ENCODE peak calls at places on chromosomes 16 and 17, in nine cellular contexts. One of them, this sample, is unnamed.

GRCh38 chr16:73846292-73846849 is 450.2 kb upstream of the PSMD7 start:
- DNase-seq in H4: no peak
- DNase-seq in fibroblast of pulmonary artery: no peak
- DNase-seq in choroid plexus epithelial cell: no peak
- DNase-seq in hypothalamus: peak
- DNase-seq in cortex of kidney: no peak
- DNase-seq in A172: no peak
- DNase-seq in NCI-H2029 treated with DMSO at 0.1 percent for 48 hours: no peak
- DNase-seq in activated naive CD8-positive, alpha-beta T cell treated with anti-CD3 and anti-CD28 coated beads for 36 hours: no peak
- DNase-seq in this sample: no peak

GRCh38 chr16:85652431-85653221 is 36.1 kb downstream of the GINS2 start:
- DNase-seq in cortex of kidney: no peak
- DNase-seq in A172: no peak
- DNase-seq in NCI-H2029 treated with DMSO at 0.1 percent for 48 hours: peak
- DNase-seq in hypothalamus: peak
- DNase-seq in fibroblast of pulmonary artery: peak
- DNase-seq in H4: no peak
- DNase-seq in activated naive CD8-positive, alpha-beta T cell treated with anti-CD3 and anti-CD28 coated beads for 36 hours: peak
- DNase-seq in choroid plexus epithelial cell: peak
- DNase-seq in this sample: no peak

GRCh38 chr17:43832976-43833829 is at the start of gene MPP3:
- DNase-seq in cortex of kidney: no peak
- DNase-seq in activated naive CD8-positive, alpha-beta T cell treated with anti-CD3 and anti-CD28 coated beads for 36 hours: peak
- DNase-seq in H4: peak
- DNase-seq in choroid plexus epithelial cell: peak
- DNase-seq in A172: peak
- DNase-seq in NCI-H2029 treated with DMSO at 0.1 percent for 48 hours: no peak
- DNase-seq in fibroblast of pulmonary artery: peak
- DNase-seq in hypothalamus: peak
- DNase-seq in this sample: peak

GRCh38 chr16:68088130-68088972 is 3.2 kb downstream of the NFATC3 start:
- DNase-seq in activated naive CD8-positive, alpha-beta T cell treated with anti-CD3 and anti-CD28 coated beads for 36 hours: no peak
- DNase-seq in fibroblast of pulmonary artery: no peak
- DNase-seq in cortex of kidney: no peak
- DNase-seq in hypothalamus: no peak
- DNase-seq in H4: no peak
- DNase-seq in A172: no peak
- DNase-seq in NCI-H2029 treated with DMSO at 0.1 percent for 48 hours: no peak
- DNase-seq in choroid plexus epithelial cell: no peak
- DNase-seq in this sample: no peak

GRCh38 chr17:72539981-72540897 is 419.4 kb downstream of the SOX9 start:
- DNase-seq in hypothalamus: peak
- DNase-seq in activated naive CD8-positive, alpha-beta T cell treated with anti-CD3 and anti-CD28 coated beads for 36 hours: peak
- DNase-seq in H4: peak
- DNase-seq in NCI-H2029 treated with DMSO at 0.1 percent for 48 hours: peak
- DNase-seq in A172: peak
- DNase-seq in cortex of kidney: peak
- DNase-seq in fibroblast of pulmonary artery: peak
- DNase-seq in choroid plexus epithelial cell: peak
- DNase-seq in this sample: peak

GRCh38 chr16:50381679-50382440 is 13.1 kb upstream of the BRD7 start:
- DNase-seq in A172: no peak
- DNase-seq in activated naive CD8-positive, alpha-beta T cell treated with anti-CD3 and anti-CD28 coated beads for 36 hours: no peak
- DNase-seq in H4: no peak
- DNase-seq in choroid plexus epithelial cell: no peak
- DNase-seq in NCI-H2029 treated with DMSO at 0.1 percent for 48 hours: no peak
- DNase-seq in cortex of kidney: no peak
- DNase-seq in fibroblast of pulmonary artery: no peak
- DNase-seq in hypothalamus: no peak
- DNase-seq in this sample: no peak

GRCh38 chr17:1323336-1323735 is 43.9 kb downstream of the TRARG1 start:
- DNase-seq in fibroblast of pulmonary artery: peak
- DNase-seq in cortex of kidney: no peak
- DNase-seq in activated naive CD8-positive, alpha-beta T cell treated with anti-CD3 and anti-CD28 coated beads for 36 hours: no peak
- DNase-seq in choroid plexus epithelial cell: peak
- DNase-seq in hypothalamus: no peak
- DNase-seq in A172: no peak
- DNase-seq in H4: no peak
- DNase-seq in NCI-H2029 treated with DMSO at 0.1 percent for 48 hours: no peak
- DNase-seq in this sample: no peak

GRCh38 chr17:43784628-43785101 is 4.4 kb downstream of the CFAP97D1 start:
- DNase-seq in cortex of kidney: no peak
- DNase-seq in H4: no peak
- DNase-seq in choroid plexus epithelial cell: peak
- DNase-seq in A172: peak
- DNase-seq in activated naive CD8-positive, alpha-beta T cell treated with anti-CD3 and anti-CD28 coated beads for 36 hours: no peak
- DNase-seq in hypothalamus: no peak
- DNase-seq in NCI-H2029 treated with DMSO at 0.1 percent for 48 hours: no peak
- DNase-seq in fibroblast of pulmonary artery: peak
- DNase-seq in this sample: no peak

GRCh38 chr17:68794636-68795503 is 160.3 kb downstream of the ABCA8 start:
- DNase-seq in fibroblast of pulmonary artery: peak
- DNase-seq in cortex of kidney: no peak
- DNase-seq in A172: peak
- DNase-seq in choroid plexus epithelial cell: peak
- DNase-seq in NCI-H2029 treated with DMSO at 0.1 percent for 48 hours: no peak
- DNase-seq in activated naive CD8-positive, alpha-beta T cell treated with anti-CD3 and anti-CD28 coated beads for 36 hours: no peak
- DNase-seq in hypothalamus: peak
- DNase-seq in H4: no peak
- DNase-seq in this sample: no peak

GRCh38 chr17:80950466-80951120 is 41.0 kb upstream of the CHMP6 start:
- DNase-seq in activated naive CD8-positive, alpha-beta T cell treated with anti-CD3 and anti-CD28 coated beads for 36 hours: no peak
- DNase-seq in fibroblast of pulmonary artery: no peak
- DNase-seq in hypothalamus: no peak
- DNase-seq in choroid plexus epithelial cell: no peak
- DNase-seq in NCI-H2029 treated with DMSO at 0.1 percent for 48 hours: no peak
- DNase-seq in H4: no peak
- DNase-seq in cortex of kidney: no peak
- DNase-seq in A172: no peak
- DNase-seq in this sample: no peak

GRCh38 chr16:86277236-86277635 is 233.1 kb upstream of the FOXF1 start:
- DNase-seq in hypothalamus: no peak
- DNase-seq in A172: no peak
- DNase-seq in cortex of kidney: no peak
- DNase-seq in H4: no peak
- DNase-seq in fibroblast of pulmonary artery: no peak
- DNase-seq in NCI-H2029 treated with DMSO at 0.1 percent for 48 hours: no peak
- DNase-seq in choroid plexus epithelial cell: no peak
- DNase-seq in activated naive CD8-positive, alpha-beta T cell treated with anti-CD3 and anti-CD28 coated beads for 36 hours: no peak
- DNase-seq in this sample: no peak

GRCh38 chr16:82331974-82332750 is 162.1 kb upstream of the MPHOSPH6 start:
- DNase-seq in cortex of kidney: no peak
- DNase-seq in activated naive CD8-positive, alpha-beta T cell treated with anti-CD3 and anti-CD28 coated beads for 36 hours: no peak
- DNase-seq in A172: no peak
- DNase-seq in hypothalamus: no peak
- DNase-seq in fibroblast of pulmonary artery: no peak
- DNase-seq in H4: no peak
- DNase-seq in choroid plexus epithelial cell: no peak
- DNase-seq in NCI-H2029 treated with DMSO at 0.1 percent for 48 hours: peak
- DNase-seq in this sample: no peak

GRCh38 chr16:17544785-17545184 is 74.0 kb upstream of the XYLT1 start:
- DNase-seq in H4: no peak
- DNase-seq in NCI-H2029 treated with DMSO at 0.1 percent for 48 hours: no peak
- DNase-seq in cortex of kidney: no peak
- DNase-seq in choroid plexus epithelial cell: no peak
- DNase-seq in A172: no peak
- DNase-seq in hypothalamus: no peak
- DNase-seq in activated naive CD8-positive, alpha-beta T cell treated with anti-CD3 and anti-CD28 coated beads for 36 hours: no peak
- DNase-seq in fibroblast of pulmonary artery: no peak
- DNase-seq in this sample: no peak

This sample was measured in GM18507.